ENCODE peak calls at places on chromosomes 16 and 17, in seven cellular contexts. N is mesenchymal stem cell, U is H1, C is H9, J is mesendoderm, F is IMR-90, T is trophoblast cell. I is an unnamed sample.

GRCh38 chr17:46003907-46004748 is 5.1 kb downstream of the STH start:
- DNase-seq in N (no peak), U (no peak), C (no peak), J (no peak), F (peak; percentile 5), T (no peak), I (no peak)

GRCh38 chr16:50316102-50316847 is 49.9 kb downstream of the ADCY7 start:
- DNase-seq in N (no peak), U (no peak), C (no peak), J (no peak), F (no peak), T (no peak), I (no peak)

GRCh38 chr16:58411736-58412614 is 19.7 kb downstream of the GINS3 start:
- DNase-seq in N (no peak), U (no peak), C (no peak), J (peak; percentile 30), F (no peak), T (no peak), I (no peak)

GRCh38 chr17:77312061-77312684 is 171.4 kb downstream of the SEC14L1 start:
- DNase-seq in N (no peak), U (no peak), C (no peak), J (no peak), F (no peak), T (no peak), I (no peak)

GRCh38 chr16:50202926-50203624 is 50.0 kb downstream of the TENT4B start:
- DNase-seq in N (peak; percentile 93), U (no peak), C (no peak), J (peak; percentile 81), F (peak; percentile 93), T (peak; percentile 95), I (no peak)

GRCh38 chr16:23836078-23836403 is 258 bp downstream of the PRKCB start:
- DNase-seq in N (no peak), U (no peak), C (peak; percentile 33), J (peak; percentile 5), F (no peak), T (no peak), I (no peak)

GRCh38 chr16:15605869-15606520 is 37.0 kb downstream of the MARF1 start:
- DNase-seq in N (no peak), U (no peak), C (no peak), J (no peak), F (no peak), T (no peak), I (no peak)

GRCh38 chr17:19336938-19337711 is 25.4 kb downstream of the B9D1 start:
- DNase-seq in N (peak; percentile 28), U (no peak), C (peak; percentile 88), J (peak; percentile 77), F (no peak), T (peak; percentile 67), I (no peak)

GRCh38 chr16:70158261-70158939 is 15.2 kb upstream of the CLEC18C start:
- DNase-seq in N (no peak), U (no peak), C (peak; percentile 55), J (peak; percentile 54), F (no peak), T (no peak), I (no peak)

GRCh38 chr17:39360537-39360936 is 40.9 kb downstream of the FBXL20 start:
- DNase-seq in N (no peak), U (no peak), C (no peak), J (no peak), F (no peak), T (no peak), I (no peak)

GRCh38 chr17:45784583-45785372 is 658 bp downstream of the CRHR1 start:
- DNase-seq in N (peak; percentile 25), U (no peak), C (peak; percentile 65), J (peak; percentile 52), F (no peak), T (peak; percentile 47), I (peak; percentile 57)

GRCh38 chr16:53833145-53833544 is 129.2 kb downstream of the FTO start:
- DNase-seq in N (no peak), U (no peak), C (no peak), J (no peak), F (no peak), T (no peak), I (no peak)

GRCh38 chr16:23940111-23940510 is 104.3 kb downstream of the PRKCB start:
- DNase-seq in N (no peak), U (no peak), C (no peak), J (no peak), F (no peak), T (no peak), I (no peak)

GRCh38 chr16:2773188-2773968 is 3.7 kb downstream of the ELOB start:
- DNase-seq in N (no peak), U (no peak), C (peak; percentile 33), J (peak; percentile 20), F (peak; percentile 29), T (no peak), I (no peak)

GRCh38 chr16:69448470-69449193 is 24.2 kb downstream of the CYB5B start:
- DNase-seq in N (peak; percentile 68), U (no peak), C (no peak), J (no peak), F (peak; percentile 67), T (peak; percentile 50), I (no peak)

GRCh38 chr17:38749222-38750043 is 1.3 kb upstream of the PCGF2 start:
- DNase-seq in N (peak; percentile 68), U (no peak), C (peak; percentile 93), J (peak; percentile 89), F (peak; percentile 52), T (peak; percentile 52), I (peak; percentile 77)

GRCh38 chr17:14752007-14752406 is 451.1 kb downstream of the HS3ST3B1 start:
- DNase-seq in N (no peak), U (no peak), C (no peak), J (no peak), F (no peak), T (no peak), I (no peak)

GRCh38 chr16:27779719-27780161 is 229.8 kb downstream of the KATNIP start:
- DNase-seq in N (no peak), U (peak; percentile 41), C (peak; percentile 80), J (peak; percentile 74), F (peak; percentile 46), T (peak; percentile 63), I (peak; percentile 24)

GRCh38 chr17:40093005-40093579 is 7.3 kb downstream of the NR1D1 start:
- DNase-seq in N (no peak), U (no peak), C (no peak), J (no peak), F (no peak), T (no peak), I (no peak)

GRCh38 chr17:42315402-42316156 is 27.3 kb downstream of the STAT5A start:
- DNase-seq in N (no peak), U (no peak), C (no peak), J (no peak), F (no peak), T (no peak), I (no peak)

GRCh38 chr17:15233022-15233805 is 31.9 kb downstream of the PMP22 start:
- DNase-seq in N (peak; percentile 59), U (no peak), C (peak; percentile 71), J (peak; percentile 76), F (peak; percentile 75), T (peak; percentile 96), I (no peak)

DNA sequence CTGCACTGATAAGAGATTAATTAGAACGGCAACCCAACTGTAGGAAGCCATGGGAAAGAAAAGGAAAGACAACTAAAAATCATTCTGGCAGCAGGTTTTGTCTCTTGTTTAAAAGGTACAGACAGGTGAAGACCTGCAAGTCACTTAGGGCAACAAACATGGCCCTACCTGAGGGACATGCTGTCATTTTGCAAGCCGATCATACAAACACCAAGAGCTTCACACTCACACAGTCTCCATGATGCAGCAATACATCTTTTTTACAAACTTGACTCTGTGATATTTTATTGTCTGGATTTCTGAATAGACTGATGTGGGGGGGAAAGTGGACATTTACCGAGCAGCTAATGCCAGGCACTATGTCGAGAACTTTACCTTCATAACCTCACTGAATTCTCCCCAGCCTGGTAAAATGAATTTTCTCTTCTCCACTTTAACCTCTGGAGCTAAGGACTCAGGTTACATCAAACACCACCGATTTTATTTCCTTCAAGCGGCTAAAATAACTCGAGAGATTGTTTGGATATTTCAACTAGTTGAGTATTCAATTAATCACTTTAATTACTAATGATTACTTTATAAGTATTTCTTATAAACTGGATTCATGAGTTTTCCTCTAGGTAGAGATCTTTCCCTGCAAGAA is 101.6 kb downstream of the PARN start:
- DNase-seq in N (no peak), U (no peak), C (no peak), J (peak; percentile 31), F (no peak), T (peak; percentile 24), I (no peak)
- H4K8ac ChIP-seq in N (no peak overlapping the region), U (no peak overlapping the region), C (no peak overlapping the region), J (no peak overlapping the region), F (peak overlapping the region; percentile 39), T (no peak overlapping the region), I (no peak overlapping the region)

DNA sequence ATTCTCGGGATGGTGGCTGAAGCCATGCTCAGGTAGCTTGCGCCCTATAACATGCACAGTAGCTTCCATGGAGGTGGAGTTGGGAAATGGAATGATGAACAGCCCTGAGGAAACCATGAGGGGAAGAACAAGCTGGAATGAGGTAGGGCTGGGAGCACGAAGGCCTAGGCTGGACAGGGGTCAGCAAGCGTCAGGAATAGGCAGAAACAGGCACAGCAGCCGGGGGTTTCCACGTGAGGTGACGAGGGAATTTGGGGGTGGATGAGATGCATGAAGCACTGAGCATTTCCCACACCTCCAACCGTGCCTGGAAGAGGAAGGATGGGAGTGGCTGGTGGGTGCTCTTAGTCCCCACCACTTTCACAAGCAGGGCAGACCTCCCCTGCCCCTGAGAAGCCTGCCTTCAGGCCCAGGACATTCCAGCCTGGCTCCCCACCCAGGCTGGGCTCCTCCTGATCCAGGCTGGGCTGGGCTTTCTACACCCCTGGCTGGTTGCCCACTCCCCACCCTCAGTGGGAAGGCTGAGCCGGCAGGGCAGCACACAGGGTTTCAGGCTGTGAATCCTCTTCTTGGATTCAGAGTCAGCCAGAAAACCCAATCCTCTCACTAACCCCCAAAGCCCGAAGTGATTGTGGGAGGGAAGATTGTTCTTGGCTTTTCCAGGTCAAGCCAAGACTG is 21.9 kb downstream of the PLEKHG4 start:
- DNase-seq in N (no peak), U (no peak), C (no peak), J (no peak), F (no peak), T (no peak), I (no peak)
- H4K8ac ChIP-seq in N (no peak overlapping the region), U (no peak overlapping the region), C (no peak overlapping the region), J (no peak overlapping the region), F (no peak overlapping the region), T (no peak overlapping the region), I (no peak overlapping the region)

DNA sequence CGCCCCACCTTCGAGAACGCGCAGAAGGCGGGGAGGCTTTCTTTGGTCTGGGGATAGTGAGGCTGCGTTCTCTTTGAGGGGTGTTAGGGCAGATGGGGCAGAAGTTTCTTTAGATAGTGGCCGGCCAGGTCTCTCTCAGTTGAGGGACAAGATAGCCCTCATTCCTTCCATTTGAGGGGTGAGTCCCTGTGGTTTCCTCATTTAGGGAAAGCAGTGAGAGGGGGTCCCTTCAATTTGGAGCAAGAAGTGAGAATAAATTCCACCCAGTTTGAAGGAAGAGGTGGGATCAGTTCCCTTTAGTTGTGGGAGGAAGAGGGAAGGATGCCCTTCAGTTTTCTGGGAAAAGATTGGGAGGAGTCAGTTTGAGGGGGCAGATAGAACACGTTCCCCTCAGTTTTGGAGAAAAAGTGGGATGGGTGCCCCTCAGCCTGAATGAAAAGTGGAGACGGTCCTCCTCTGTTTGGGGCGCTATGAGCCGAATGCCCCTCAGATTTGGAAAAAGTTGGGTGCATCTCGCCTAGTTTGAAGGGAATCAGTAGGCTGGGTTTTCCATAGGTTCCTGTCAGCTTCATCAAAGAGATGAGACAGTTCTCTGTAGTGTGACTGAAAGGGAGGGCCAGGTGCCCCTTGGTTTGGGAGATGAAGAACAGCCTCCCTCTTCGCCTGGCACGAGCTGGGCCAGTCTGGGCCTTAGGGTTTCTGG is 568 bp upstream of the FHOD1 start:
- DNase-seq in N (peak; percentile 35), U (no peak), C (no peak), J (no peak), F (no peak), T (no peak), I (no peak)
- H4K8ac ChIP-seq in N (peak overlapping the region; percentile 92), U (no peak overlapping the region), C (no peak overlapping the region), J (no peak overlapping the region), F (peak overlapping the region; percentile 35), T (no peak overlapping the region), I (no peak overlapping the region)

GRCh38 chr17:10663231-10663630 is 6.1 kb upstream of the MYH3 start:
- DNase-seq in N (no peak), U (no peak), C (no peak), J (no peak), F (no peak), T (no peak), I (no peak)
- H4K8ac ChIP-seq in N (no peak overlapping the region), U (no peak overlapping the region), C (no peak overlapping the region), J (no peak overlapping the region), F (no peak overlapping the region), T (no peak overlapping the region), I (no peak overlapping the region)

I was measured in neuronal stem cell.